ENCODE peak calls at places on chromosomes 3 and 15, in ten cellular contexts. I is MCF 10A; T is foreskin fibroblast; A is mesothelial cell of epicardium; W is tibial nerve; Q is HT1080; Z is AG08396; R is activated effector memory CD4-positive, alpha-beta T cell treated with anti-CD3 and anti-CD28 coated beads, Interleukin-2, amount 50 U/mL, for 16 hours; X is spleen; D is ACHN. E is an unnamed sample.

GRCh38 chr15:77749236-77749997 is 116.7 kb upstream of the LINGO1 start:
- DNase-seq in I (no peak), T (no peak), A (no peak), W (no peak), Q (no peak), Z (no peak), R (no peak), X (no peak), D (no peak), E (no peak)

GRCh38 chr15:72474466-72474911 is 359 bp downstream of the ARIH1 start:
- DNase-seq in I (no peak), T (no peak), A (peak), W (no peak), Q (peak), Z (no peak), R (no peak), X (peak), D (no peak), E (no peak)

GRCh38 chr3:98786364-98786930 is 23.3 kb downstream of the ST3GAL6 start:
- DNase-seq in I (peak), T (no peak), A (no peak), W (no peak), Q (no peak), Z (no peak), R (no peak), X (no peak), D (no peak), E (no peak)

GRCh38 chr15:95853350-95853749 is 477.1 kb upstream of the NR2F2 start:
- DNase-seq in I (no peak), T (peak), A (no peak), W (no peak), Q (no peak), Z (no peak), R (no peak), X (no peak), D (no peak), E (no peak)

GRCh38 chr3:141127344-141128125 is 76.4 kb downstream of the SPSB4 start:
- DNase-seq in I (no peak), T (no peak), A (no peak), W (no peak), Q (no peak), Z (no peak), R (no peak), X (no peak), D (no peak), E (no peak)

GRCh38 chr3:177792363-177793030 is 595.2 kb upstream of the TBL1XR1 start:
- DNase-seq in I (no peak), T (no peak), A (no peak), W (no peak), Q (no peak), Z (no peak), R (no peak), X (no peak), D (no peak), E (no peak)

GRCh38 chr3:152350139-152350538 is 81.4 kb downstream of the MBNL1 start:
- DNase-seq in I (peak), T (peak), A (no peak), W (no peak), Q (peak), Z (no peak), R (no peak), X (no peak), D (no peak), E (no peak)

GRCh38 chr15:96135166-96136093 is 195.1 kb upstream of the NR2F2 start:
- DNase-seq in I (no peak), T (no peak), A (no peak), W (no peak), Q (no peak), Z (no peak), R (no peak), X (no peak), D (no peak), E (no peak)

GRCh38 chr15:79849789-79850188 is 47.0 kb downstream of the MTHFS start:
- DNase-seq in I (peak), T (peak), A (no peak), W (no peak), Q (peak), Z (peak), R (no peak), X (no peak), D (peak), E (no peak)

GRCh38 chr15:100517820-100518219 is 10.9 kb downstream of the CERS3 start:
- DNase-seq in I (no peak), T (no peak), A (no peak), W (no peak), Q (no peak), Z (no peak), R (no peak), X (no peak), D (no peak), E (no peak)

GRCh38 chr3:28590216-28590615 is 241.6 kb upstream of the AZI2 start:
- DNase-seq in I (peak), T (peak), A (no peak), W (no peak), Q (no peak), Z (peak), R (no peak), X (no peak), D (no peak), E (no peak)

GRCh38 chr15:90665288-90666134 is 51.6 kb upstream of the BLM start:
- DNase-seq in I (peak), T (peak), A (no peak), W (peak), Q (no peak), Z (peak), R (peak), X (peak), D (peak), E (no peak)

GRCh38 chr15:33612721-33613304 is 302.0 kb downstream of the RYR3 start:
- DNase-seq in I (no peak), T (no peak), A (no peak), W (no peak), Q (peak), Z (no peak), R (no peak), X (no peak), D (peak), E (no peak)

GRCh38 chr15:92277776-92278175 is 115.9 kb upstream of the ST8SIA2 start:
- DNase-seq in I (peak), T (no peak), A (no peak), W (no peak), Q (peak), Z (no peak), R (no peak), X (no peak), D (peak), E (no peak)

GRCh38 chr3:11717768-11718581 is 74.3 kb upstream of the VGLL4 start:
- DNase-seq in I (peak), T (peak), A (no peak), W (no peak), Q (no peak), Z (peak), R (no peak), X (no peak), D (peak), E (no peak)

GRCh38 chr3:23809840-23810341 is 4.1 kb downstream of the UBE2E1 start:
- DNase-seq in I (no peak), T (no peak), A (no peak), W (no peak), Q (no peak), Z (no peak), R (no peak), X (no peak), D (no peak), E (no peak)

GRCh38 chr3:181555681-181556080 is 156.0 kb upstream of the SOX2 start:
- DNase-seq in I (no peak), T (no peak), A (no peak), W (no peak), Q (no peak), Z (no peak), R (no peak), X (no peak), D (no peak), E (no peak)

GRCh38 chr3:46632792-46633191 is 20.5 kb downstream of the FAM240A start:
- DNase-seq in I (peak), T (peak), A (no peak), W (no peak), Q (no peak), Z (peak), R (no peak), X (no peak), D (no peak), E (no peak)

GRCh38 chr3:119084371-119085069 is 49.9 kb upstream of the IGSF11 start:
- DNase-seq in I (peak), T (no peak), A (no peak), W (no peak), Q (peak), Z (no peak), R (no peak), X (no peak), D (no peak), E (no peak)

E was measured in omental fat pad.